ENCODE peak calls at places on chromosomes 11 and 22, in ten cellular contexts. H, Q, Y, U, N, Z, A, B, E and G are unnamed samples.

GRCh38 chr11:115817844-115818565 is 313.8 kb upstream of the CADM1 start:
- DNase-seq in H (no peak), Q (no peak), Y (no peak), U (no peak), N (no peak), Z (no peak), A (no peak), B (no peak), E (no peak), G (no peak)

GRCh38 chr11:69398529-69399492 is 82.7 kb upstream of the LINC01488 start:
- DNase-seq in H (no peak), Q (peak; percentile 12), Y (no peak), U (no peak), N (peak; percentile 82), Z (peak; percentile 79), A (no peak), B (no peak), E (no peak), G (peak; percentile 36)

GRCh38 chr11:78630561-78631303 is 56.1 kb upstream of the NARS2 start:
- DNase-seq in H (no peak), Q (no peak), Y (no peak), U (no peak), N (no peak), Z (no peak), A (no peak), B (no peak), E (no peak), G (no peak)

GRCh38 chr11:109859325-109859724 is 233.9 kb upstream of the ZC3H12C start:
- DNase-seq in H (no peak), Q (no peak), Y (no peak), U (no peak), N (no peak), Z (peak; percentile 56), A (no peak), B (no peak), E (no peak), G (no peak)

GRCh38 chr11:111700186-111700585 is 66.0 kb downstream of the PPP2R1B start:
- DNase-seq in H (no peak), Q (no peak), Y (no peak), U (no peak), N (no peak), Z (no peak), A (no peak), B (no peak), E (no peak), G (no peak)

GRCh38 chr11:41498726-41499125 is 39.3 kb upstream of the LRRC4C start:
- DNase-seq in H (no peak), Q (no peak), Y (no peak), U (no peak), N (no peak), Z (no peak), A (peak; percentile 4), B (no peak), E (no peak), G (no peak)

GRCh38 chr11:66983275-66983924 is 8.3 kb downstream of the C11orf86 start:
- DNase-seq in H (no peak), Q (no peak), Y (no peak), U (no peak), N (no peak), Z (no peak), A (no peak), B (no peak), E (no peak), G (no peak)

GRCh38 chr11:112628676-112629075 is 332.5 kb upstream of the NCAM1 start:
- DNase-seq in H (no peak), Q (no peak), Y (no peak), U (no peak), N (no peak), Z (no peak), A (no peak), B (no peak), E (no peak), G (no peak)

GRCh38 chr22:23278883-23279675 is 98.8 kb downstream of the BCR start:
- DNase-seq in H (no peak), Q (no peak), Y (no peak), U (peak; percentile 69), N (no peak), Z (peak; percentile 31), A (no peak), B (no peak), E (no peak), G (no peak)

GRCh38 chr22:20319041-20319744 is 667 bp downstream of the DGCR6L start:
- DNase-seq in H (no peak), Q (no peak), Y (peak; percentile 18), U (no peak), N (no peak), Z (no peak), A (peak; percentile 31), B (no peak), E (peak; percentile 37), G (peak; percentile 38)

GRCh38 chr11:75313457-75314272 is 37.8 kb downstream of the ARRB1 start:
- DNase-seq in H (no peak), Q (no peak), Y (no peak), U (no peak), N (no peak), Z (peak; percentile 58), A (peak; percentile 27), B (peak; percentile 76), E (no peak), G (no peak)

GRCh38 chr22:23128269-23129108 is 13.3 kb downstream of the RSPH14 start:
- DNase-seq in H (no peak), Q (no peak), Y (peak; percentile 84), U (no peak), N (peak; percentile 83), Z (peak; percentile 77), A (peak; percentile 78), B (peak; percentile 59), E (peak; percentile 64), G (peak; percentile 88)

GRCh38 chr11:32870676-32871075 is 21.9 kb upstream of the QSER1 start:
- DNase-seq in H (no peak), Q (no peak), Y (no peak), U (no peak), N (no peak), Z (no peak), A (peak; percentile 16), B (no peak), E (no peak), G (peak; percentile 21)
- TF ChIP-seq CTCF in H (peak; percentile 40), Q (peak; percentile 9), Y (peak; percentile 39), U (peak; percentile 42), N (peak; percentile 50), Z (peak; percentile 25), A (peak; percentile 24), B (peak; percentile 32), E (no peak), G (peak; percentile 18)

DNA sequence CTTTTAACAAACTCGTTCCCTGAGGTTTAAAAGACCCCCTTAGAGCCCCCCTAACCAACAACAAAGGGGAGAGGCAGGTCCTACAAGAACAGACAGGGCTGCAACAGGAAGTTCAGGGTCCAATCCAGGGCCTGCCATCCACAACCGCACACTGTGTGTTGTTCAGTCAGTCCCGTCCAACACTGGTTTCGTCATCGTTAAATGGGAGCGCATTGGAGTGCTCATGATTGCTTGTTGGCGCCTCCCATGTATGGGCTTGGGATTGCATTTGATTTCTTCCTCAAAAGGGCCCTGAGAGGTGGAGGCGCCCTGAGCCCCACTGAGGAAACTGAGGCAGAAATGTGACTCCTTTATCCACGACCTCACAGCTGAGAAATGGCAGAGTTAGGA is 174.1 kb downstream of the MN1 start:
- DNase-seq in H (no peak), Q (no peak), Y (no peak), U (no peak), N (peak; percentile 44), Z (no peak), A (no peak), B (no peak), E (no peak), G (no peak)
- TF ChIP-seq CTCF in H (no peak), Q (no peak), Y (no peak), U (no peak), N (peak; percentile 24), Z (no peak), A (no peak), B (no peak), E (no peak), G (no peak)

DNA sequence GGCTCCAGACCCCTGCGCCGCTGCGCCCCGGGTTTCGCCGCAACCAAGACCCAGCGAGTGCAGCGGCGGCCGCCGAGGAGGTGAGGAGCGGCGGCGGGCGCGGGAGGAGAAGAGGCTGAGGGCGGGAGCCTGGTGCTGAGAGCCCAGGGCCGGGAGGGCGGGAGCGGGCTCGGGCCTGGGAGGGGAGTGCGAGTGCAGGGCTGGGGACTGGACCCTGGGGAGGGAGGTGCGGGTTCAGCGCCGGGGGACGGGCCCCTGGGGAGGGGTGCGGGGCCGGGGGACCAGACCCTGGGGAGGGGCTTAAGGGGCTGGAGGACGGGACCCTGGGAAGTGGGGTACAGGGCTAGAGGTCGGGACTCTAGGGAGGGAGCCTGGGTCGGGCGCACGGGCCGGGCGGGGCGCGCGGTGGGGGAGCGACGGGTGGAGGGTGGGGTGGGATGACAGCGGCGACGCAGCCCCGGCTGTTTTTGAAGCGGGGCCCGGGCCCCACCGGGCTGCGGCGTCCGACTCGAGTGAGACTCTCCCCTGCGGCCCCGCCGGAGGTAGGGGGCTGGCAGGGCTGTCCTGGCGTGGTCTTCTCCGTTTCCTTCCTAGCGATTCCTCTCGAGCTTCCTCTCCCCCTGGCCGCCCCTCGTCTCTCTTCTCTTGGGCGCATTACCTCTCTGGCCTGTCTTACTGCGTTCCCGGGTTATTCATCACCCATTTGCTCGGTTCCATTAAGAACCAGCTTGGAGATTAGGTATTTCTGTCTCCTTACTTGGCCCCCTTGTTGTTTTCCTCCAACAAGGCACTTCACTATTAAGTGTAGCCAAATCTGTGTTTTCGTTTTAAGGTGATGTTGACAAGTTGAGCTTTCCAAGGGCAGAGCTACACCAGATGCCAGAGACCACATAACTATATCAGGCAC is 745 bp downstream of the NUP50 start:
- DNase-seq in H (no peak), Q (no peak), Y (peak; percentile 3), U (no peak), N (no peak), Z (no peak), A (peak; percentile 74), B (peak; percentile 24), E (no peak), G (peak; percentile 72)
- TF ChIP-seq CTCF in H (no peak), Q (no peak), Y (no peak), U (no peak), N (no peak), Z (no peak), A (no peak), B (no peak), E (no peak), G (no peak)

DNA sequence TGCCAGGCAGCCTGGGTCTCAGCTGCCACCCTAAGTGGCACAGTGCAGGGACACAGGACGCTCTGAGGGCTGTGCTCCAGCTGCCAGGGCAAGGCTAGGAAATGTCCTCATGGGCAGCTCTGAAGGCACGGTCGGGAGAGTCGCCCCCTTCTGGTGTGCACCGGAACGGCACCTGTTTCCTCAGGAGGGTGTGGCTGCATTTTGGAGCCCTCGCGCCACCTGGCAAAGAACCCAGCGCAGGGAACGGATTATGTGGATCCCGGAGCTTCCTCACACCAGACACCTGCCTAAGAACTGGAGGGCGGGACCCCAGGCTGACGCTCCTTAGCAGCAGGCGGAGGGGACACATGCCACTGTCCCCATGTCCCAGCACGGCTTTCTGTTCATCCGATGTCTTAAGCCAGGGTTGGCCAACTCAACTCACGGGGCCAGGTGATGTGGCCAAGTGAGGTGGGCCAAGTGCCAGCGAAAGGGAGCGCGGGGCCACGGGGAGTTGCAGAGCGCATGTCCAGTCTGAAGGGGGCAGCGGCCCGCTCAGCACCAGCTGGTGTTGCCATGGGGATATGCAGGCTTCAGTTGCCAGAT is 5.1 kb upstream of the SLC22A8 start:
- DNase-seq in H (no peak), Q (no peak), Y (peak; percentile 33), U (no peak), N (no peak), Z (no peak), A (no peak), B (no peak), E (no peak), G (peak; percentile 31)
- TF ChIP-seq CTCF in H (peak; percentile 62), Q (peak; percentile 30), Y (peak; percentile 56), U (peak; percentile 60), N (peak; percentile 68), Z (peak; percentile 30), A (peak; percentile 48), B (peak; percentile 30), E (no peak), G (peak; percentile 52)